ENCODE peak calls at places on chromosome 5, in ten cellular contexts. O is HCT116, K is heart left ventricle, L is IMR-90, I is tibial nerve, S is Peyer's patch, F is sigmoid colon, R is uterus, C is spleen, A is body of pancreas. E is an unnamed sample.

GRCh38 chr5:134714120-134714519 is 24.2 kb upstream of the CAMLG start:
- DNase-seq in O (no peak), K (no peak), L (no peak), I (no peak), S (no peak), F (no peak), R (no peak), C (no peak), A (no peak), E (no peak)

GRCh38 chr5:53779541-53779981 is 219.1 kb downstream of the NDUFS4 start:
- DNase-seq in O (no peak), K (peak; percentile 47), L (peak; percentile 73), I (no peak), S (no peak), F (no peak), R (no peak), C (no peak), A (no peak), E (no peak)

GRCh38 chr5:119328753-119329602 is 26.8 kb upstream of the TNFAIP8 start:
- DNase-seq in O (no peak), K (no peak), L (peak; percentile 87), I (no peak), S (no peak), F (no peak), R (no peak), C (no peak), A (no peak), E (no peak)

GRCh38 chr5:172766287-172767104 is 4.5 kb downstream of the DUSP1 start:
- DNase-seq in O (no peak), K (peak; percentile 84), L (peak; percentile 94), I (peak; percentile 71), S (no peak), F (peak; percentile 96), R (peak; percentile 85), C (no peak), A (peak; percentile 83), E (peak; percentile 92)

GRCh38 chr5:159316519-159317383 is 13.5 kb downstream of the IL12B start:
- DNase-seq in O (no peak), K (peak; percentile 31), L (peak; percentile 67), I (no peak), S (no peak), F (no peak), R (no peak), C (no peak), A (peak; percentile 35), E (peak; percentile 57)

GRCh38 chr5:68378204-68378830 is 162.8 kb downstream of the PIK3R1 start:
- DNase-seq in O (no peak), K (no peak), L (no peak), I (no peak), S (no peak), F (no peak), R (no peak), C (no peak), A (no peak), E (no peak)

GRCh38 chr5:52964138-52964537 is 25.0 kb upstream of the ITGA2 start:
- DNase-seq in O (no peak), K (no peak), L (peak; percentile 17), I (no peak), S (no peak), F (no peak), R (no peak), C (no peak), A (no peak), E (no peak)

GRCh38 chr5:71533614-71534013 is 53.5 kb upstream of the MCCC2 start:
- DNase-seq in O (peak; percentile 15), K (no peak), L (peak; percentile 38), I (no peak), S (no peak), F (no peak), R (no peak), C (no peak), A (no peak), E (no peak)

GRCh38 chr5:68086857-68087256 is 128.7 kb upstream of the PIK3R1 start:
- DNase-seq in O (no peak), K (peak; percentile 48), L (peak; percentile 81), I (peak; percentile 21), S (no peak), F (peak; percentile 75), R (peak; percentile 41), C (no peak), A (peak; percentile 24), E (peak; percentile 34)

DNA sequence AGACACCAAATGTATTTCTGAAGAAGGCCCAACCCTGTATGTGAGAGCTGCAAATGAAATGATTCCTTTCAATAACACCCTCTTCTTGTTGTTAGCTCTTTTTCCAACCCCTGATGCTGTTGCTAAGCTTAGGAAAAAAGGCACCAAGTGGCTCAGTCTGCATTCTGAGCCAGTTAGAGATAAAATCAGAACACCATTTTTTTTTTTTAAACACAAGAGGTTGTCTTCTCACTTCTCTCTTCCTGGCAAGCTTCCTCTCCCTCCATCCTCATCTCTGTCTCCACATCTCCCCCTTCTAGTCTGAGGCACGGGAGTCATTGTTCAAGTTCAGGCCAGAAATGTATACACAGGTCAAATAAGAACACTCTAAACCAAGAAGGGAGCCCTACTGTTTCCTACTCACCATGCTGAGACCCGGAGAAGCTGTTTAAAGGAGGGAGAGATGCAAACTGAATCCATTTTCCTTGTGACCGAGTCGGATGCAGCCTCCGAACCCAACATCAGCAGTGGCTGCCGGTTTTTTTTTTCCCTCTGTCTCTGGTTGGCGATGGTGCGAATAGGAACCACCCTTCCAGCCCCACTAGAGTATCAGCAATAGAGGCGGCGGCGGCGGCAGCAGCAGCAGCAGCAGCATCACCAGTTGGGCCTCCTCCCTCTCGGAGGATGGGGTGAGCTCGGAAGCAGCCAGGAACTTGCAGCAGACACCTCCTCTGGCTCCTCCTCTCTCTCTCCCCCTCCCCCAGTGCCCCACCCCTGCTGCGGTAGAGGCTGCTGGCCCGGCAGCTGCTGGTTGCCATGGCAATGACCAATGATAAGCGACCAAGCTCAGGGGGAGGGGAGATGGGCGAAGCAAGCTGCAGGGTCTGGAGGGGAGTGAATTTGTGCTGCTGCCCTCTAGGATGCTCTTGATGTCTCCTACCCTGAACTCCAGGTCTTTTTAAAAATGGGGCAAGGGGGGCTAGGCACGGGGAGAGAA is at the start of gene JAKMIP2:
- DNase-seq in O (no peak), K (peak; percentile 84), L (peak; percentile 1), I (peak; percentile 52), S (peak; percentile 62), F (peak; percentile 76), R (peak; percentile 60), C (peak; percentile 91), A (peak; percentile 54), E (peak; percentile 83)
- TF ChIP-seq POLR2A in O (no peak), K (no peak), L (no peak), I (peak; percentile 67), S (no peak), F (no peak), R (no peak), C (no peak), A (no peak), E (peak; percentile 62)

GRCh38 chr5:143605403-143606005 is 202.0 kb upstream of the NR3C1 start:
- DNase-seq in O (no peak), K (peak; percentile 28), L (peak; percentile 46), I (no peak), S (no peak), F (no peak), R (no peak), C (no peak), A (no peak), E (peak; percentile 25)

GRCh38 chr5:143601357-143601756 is 197.9 kb upstream of the NR3C1 start:
- DNase-seq in O (no peak), K (no peak), L (no peak), I (no peak), S (no peak), F (no peak), R (peak; percentile 20), C (no peak), A (no peak), E (no peak)

GRCh38 chr5:143601917-143602333 is 198.4 kb upstream of the NR3C1 start:
- DNase-seq in O (no peak), K (no peak), L (no peak), I (no peak), S (no peak), F (no peak), R (no peak), C (peak; percentile 63), A (no peak), E (peak; percentile 7)

GRCh38 chr5:143610946-143611345 is 201.0 kb upstream of the HMHB1 start:
- DNase-seq in O (no peak), K (no peak), L (no peak), I (no peak), S (no peak), F (no peak), R (no peak), C (no peak), A (no peak), E (no peak)

GRCh38 chr5:143606043-143606752 is 202.7 kb upstream of the NR3C1 start:
- DNase-seq in O (no peak), K (no peak), L (peak; percentile 48), I (no peak), S (no peak), F (no peak), R (no peak), C (no peak), A (no peak), E (no peak)
- H3K9me3 ChIP-seq in O (no peaks in the 10 kb centered on the region), K (no peaks in the 10 kb centered on the region), L (no peaks in the 10 kb centered on the region), I (no peaks in the 10 kb centered on the region), S (no peaks in the 10 kb centered on the region), F (no peaks in the 10 kb centered on the region), R (no peaks in the 10 kb centered on the region), C (no peaks in the 10 kb centered on the region), A (no peaks in the 10 kb centered on the region), E (no peaks in the 10 kb centered on the region)

DNA sequence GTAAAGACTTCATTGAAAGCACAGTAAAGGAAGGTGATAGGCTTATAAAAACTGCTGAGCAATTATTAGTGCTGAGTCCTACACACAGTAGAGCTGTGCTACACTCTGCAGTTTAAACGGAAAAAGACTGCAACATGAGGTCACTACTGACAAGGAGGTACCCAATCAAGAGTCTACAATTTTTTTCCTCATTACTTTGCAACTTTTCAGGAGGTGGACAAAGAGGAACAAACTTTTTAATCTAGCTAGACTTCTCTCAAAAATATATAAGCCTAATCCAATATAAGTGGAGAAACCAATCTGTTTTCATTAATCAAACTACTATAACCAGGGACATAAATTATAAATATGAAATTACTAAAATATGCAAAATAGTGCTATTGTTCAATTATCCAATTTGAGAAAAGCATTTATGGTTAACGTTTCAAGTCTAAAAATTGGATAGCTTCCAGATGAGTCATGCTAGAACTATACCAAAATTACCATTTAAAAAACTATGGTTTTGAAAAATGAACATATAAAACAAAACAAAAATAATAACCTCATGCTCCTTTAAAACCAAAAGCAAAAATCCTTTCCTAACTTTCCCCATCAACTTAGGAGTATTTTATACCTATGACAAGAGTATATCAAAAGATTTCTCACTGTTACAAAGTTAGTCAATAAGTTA is 37.7 kb downstream of the FAM13B start:
- DNase-seq in O (no peak), K (no peak), L (peak; percentile 60), I (no peak), S (no peak), F (no peak), R (no peak), C (no peak), A (no peak), E (no peak)
- H3K4me3 ChIP-seq in O (no peak overlapping the region), K (no peak overlapping the region), L (no peak overlapping the region), I (no peak overlapping the region), S (no peak overlapping the region), F (no peak overlapping the region), R (no peak overlapping the region), C (no peak overlapping the region), A (no peak overlapping the region), E (no peak overlapping the region)

DNA sequence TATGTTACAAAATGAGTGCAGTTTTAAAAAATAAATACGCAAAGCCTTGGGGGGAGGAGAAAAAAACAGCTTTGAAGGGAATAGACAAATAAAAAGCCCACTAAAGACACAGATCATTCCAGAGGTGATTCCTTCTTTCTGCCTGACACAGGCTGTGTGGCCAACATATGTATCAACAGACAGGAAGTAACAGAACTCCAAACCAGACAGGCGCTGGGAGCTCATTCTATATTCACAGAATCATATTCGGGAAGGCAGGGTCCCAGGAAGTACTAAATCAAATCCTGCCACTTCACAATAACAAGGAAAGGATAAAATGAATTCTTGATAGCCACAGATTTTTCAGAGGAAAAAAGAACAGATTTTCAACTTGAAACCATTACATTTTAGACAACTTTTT is 62.1 kb downstream of the SEMA5A start:
- DNase-seq in O (no peak), K (no peak), L (peak; percentile 48), I (no peak), S (no peak), F (no peak), R (no peak), C (no peak), A (no peak), E (no peak)
- TF ChIP-seq POLR2A in O (no peak), K (no peak), L (no peak), I (no peak), S (no peak), F (no peak), R (no peak), C (no peak), A (no peak), E (no peak)